ENCODE peak calls at places on chromosomes 4 and X, in seven cellular contexts. E is H9, U is IMR-90, I is trophoblast cell, A is neuronal stem cell, X is mesenchymal stem cell, B is H1. V is an unnamed sample.

GRCh38 chr4:26856906-26857277 is 3.7 kb upstream of the STIM2 start:
- DNase-seq in E (no peak), B (no peak), A (no peak), I (no peak), U (no peak), X (no peak), V (no peak)

GRCh38 chr4:44563496-44563895 is 87.9 kb downstream of the YIPF7 start:
- DNase-seq in B (no peak), U (no peak), A (no peak), X (no peak), I (no peak), E (no peak), V (no peak)

GRCh38 chrX:71930298-71930697 is 19.7 kb downstream of the NHSL2 start:
- DNase-seq in X (peak; percentile 24), U (no peak), A (no peak), B (no peak), I (no peak), E (no peak), V (no peak)

GRCh38 chr4:1250527-1250812 is 1.5 kb upstream of the CTBP1 start:
- DNase-seq in E (no peak), U (no peak), B (no peak), X (no peak), I (no peak), A (no peak), V (no peak)

GRCh38 chr4:168519576-168519975 is 22.7 kb downstream of the PALLD start:
- DNase-seq in B (no peak), A (no peak), U (no peak), I (no peak), X (no peak), E (no peak), V (no peak)

GRCh38 chrX:136754641-136755040 is 26.1 kb downstream of the ARHGEF6 start:
- DNase-seq in A (no peak), E (no peak), I (no peak), B (no peak), X (no peak), U (no peak), V (no peak)

GRCh38 chr4:54186371-54186770 is 42.7 kb upstream of the PDGFRA start:
- DNase-seq in I (peak; percentile 57), A (no peak), E (no peak), X (no peak), B (no peak), U (no peak), V (no peak)

GRCh38 chrX:10854594-10854993 is 234.2 kb upstream of the MID1 start:
- DNase-seq in A (no peak), U (no peak), I (no peak), B (no peak), X (no peak), E (no peak), V (peak; percentile 47)

GRCh38 chrX:41518841-41519220 is 71.7 kb downstream of the NYX start:
- DNase-seq in I (no peak), X (no peak), E (no peak), A (no peak), B (no peak), U (peak; percentile 49), V (no peak)

GRCh38 chr4:48237996-48238645 is 31.5 kb downstream of the TEC start:
- DNase-seq in I (no peak), B (no peak), A (no peak), E (no peak), X (no peak), U (peak; percentile 15), V (peak; percentile 19)

GRCh38 chr4:16627999-16628398 is 270.4 kb downstream of the LDB2 start:
- DNase-seq in B (no peak), U (peak; percentile 95), I (peak; percentile 17), A (no peak), E (no peak), X (peak; percentile 78), V (peak; percentile 62)

DNA sequence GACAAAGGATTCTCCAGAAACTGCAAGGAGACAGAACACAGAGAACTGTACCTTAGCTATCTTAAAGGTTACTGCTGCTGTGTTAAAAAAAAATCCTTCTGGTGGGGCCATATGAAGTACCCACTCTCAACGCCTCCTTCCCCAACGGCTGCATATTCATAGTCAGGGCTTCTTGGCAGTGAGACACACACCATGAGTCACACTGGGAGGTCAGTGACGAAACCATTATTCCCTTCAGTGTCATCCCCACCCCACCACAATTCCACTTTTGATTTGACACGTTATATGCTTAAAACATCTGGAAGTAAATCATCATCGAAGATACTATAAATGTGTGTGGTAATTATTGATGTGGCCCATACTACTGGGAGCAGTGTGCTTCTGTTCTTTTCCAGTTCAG is 271.5 kb downstream of the LDB2 start:
- DNase-seq in A (no peak), U (peak; percentile 98), I (peak; percentile 4), B (no peak), X (peak; percentile 95), E (no peak), V (peak; percentile 25)
- H3K4me2 ChIP-seq in A (no peak overlapping the region), U (peak overlapping the region; percentile 62), I (no peak overlapping the region), B (no peak overlapping the region), X (no peak overlapping the region), E (no peak overlapping the region), V (no peak overlapping the region)

GRCh38 chrX:115311666-115312065 is 22.2 kb downstream of the LUZP4 start:
- DNase-seq in X (peak; percentile 13), U (no peak), I (no peak), E (peak; percentile 93), A (no peak), B (peak; percentile 65), V (peak; percentile 87)
- H4K8ac ChIP-seq in X (peak overlapping the region; percentile 87), U (no peak overlapping the region), I (peak overlapping the region; percentile 77), E (no peak overlapping the region), A (peak overlapping the region; percentile 92), B (no peak overlapping the region), V (no peak overlapping the region)

GRCh38 chrX:129086802-129087201 is 436.5 kb downstream of the SMARCA1 start:
- DNase-seq in B (no peak), E (no peak), A (no peak), I (no peak), X (no peak), U (no peak), V (no peak)
- H3K4me2 ChIP-seq in B (no peak overlapping the region), E (no peak overlapping the region), A (no peak overlapping the region), I (no peak overlapping the region), X (no peak overlapping the region), U (no peak overlapping the region), V (no peak overlapping the region)

DNA sequence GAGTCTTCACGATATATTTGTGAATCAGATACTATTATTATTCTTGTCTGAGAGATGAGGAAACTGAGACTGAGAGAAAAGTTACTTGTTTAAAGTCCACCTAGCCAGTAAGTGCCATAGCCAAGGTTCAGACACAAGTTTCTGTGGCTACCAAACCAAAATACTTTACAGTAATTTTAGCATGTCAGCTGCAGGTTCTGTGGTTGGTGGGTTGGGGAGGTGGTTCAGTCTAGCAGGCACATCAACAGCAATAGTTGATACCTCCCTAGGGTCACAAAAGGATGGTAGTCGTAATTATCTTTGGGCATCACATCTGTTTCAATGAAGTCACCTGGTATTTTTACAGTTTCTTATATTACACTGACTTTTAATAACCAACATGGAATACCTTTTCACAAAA is 35.6 kb upstream of the EDA2R start:
- DNase-seq in X (no peak), U (no peak), E (no peak), I (no peak), B (no peak), A (no peak), V (no peak)
- H4K8ac ChIP-seq in X (no peak overlapping the region), U (no peak overlapping the region), E (no peak overlapping the region), I (no peak overlapping the region), B (no peak overlapping the region), A (no peak overlapping the region), V (no peak overlapping the region)

GRCh38 chr4:162912482-162912881 is 254.2 kb downstream of the NAF1 start:
- DNase-seq in X (no peak), B (no peak), U (no peak), I (no peak), A (no peak), E (no peak), V (no peak)

GRCh38 chr4:162911349-162911748 is 255.3 kb downstream of the NAF1 start:
- DNase-seq in X (no peak), I (no peak), A (no peak), U (no peak), E (no peak), B (no peak), V (no peak)

DNA sequence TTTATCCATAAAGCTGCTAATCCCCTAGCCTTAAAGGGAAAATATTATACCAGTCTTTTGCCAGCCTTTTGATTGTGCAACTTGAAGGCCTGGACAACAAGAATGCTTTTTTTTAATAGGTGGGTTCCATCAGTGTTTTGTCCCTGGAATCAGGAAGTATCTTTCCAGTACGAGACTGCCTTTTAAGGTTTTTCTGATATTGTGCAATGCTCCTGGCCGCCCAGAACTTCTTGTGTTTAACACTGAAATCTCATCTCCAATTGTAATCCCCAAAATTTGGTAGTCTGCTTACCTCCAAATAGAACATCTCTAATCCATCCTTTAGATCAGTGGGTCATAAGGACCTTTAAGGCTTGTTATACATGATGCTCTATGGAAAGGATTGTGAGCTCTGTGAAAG is 256.7 kb downstream of the NAF1 start:
- DNase-seq in E (no peak), B (no peak), U (no peak), X (no peak), A (no peak), I (no peak), V (no peak)
- H3K4me2 ChIP-seq in E (no peak overlapping the region), B (no peak overlapping the region), U (no peak overlapping the region), X (no peak overlapping the region), A (no peak overlapping the region), I (no peak overlapping the region), V (no peak overlapping the region)

DNA sequence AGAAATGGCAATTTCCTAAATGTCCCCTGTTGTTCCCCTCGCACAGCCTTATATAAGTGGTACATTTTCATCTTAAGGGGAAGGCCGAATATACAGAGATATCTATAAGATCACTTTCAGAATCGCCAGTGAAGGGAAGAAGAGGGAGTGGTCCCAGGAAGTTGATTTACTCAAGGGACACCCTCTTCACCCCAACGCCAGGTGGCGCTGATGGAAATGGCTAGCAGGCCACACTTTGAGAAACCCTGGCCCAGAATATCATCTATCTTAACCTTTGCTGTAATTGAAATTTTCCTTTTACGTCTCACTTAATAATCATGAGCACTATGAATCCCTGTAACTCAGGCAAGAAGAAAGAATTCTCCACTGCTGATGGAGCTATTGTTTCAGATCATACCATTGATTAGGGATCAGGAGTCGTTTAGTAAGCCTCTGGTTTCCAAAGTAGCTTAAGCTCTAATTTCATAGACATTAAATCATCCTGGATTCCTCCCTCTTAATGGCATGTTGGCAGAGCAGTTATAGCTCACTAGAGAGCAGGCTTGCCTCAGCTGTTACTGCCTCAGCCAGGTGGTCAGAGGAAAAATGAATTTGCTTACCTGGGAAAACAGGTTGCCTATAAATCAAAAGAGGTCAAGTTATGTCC is 941.3 kb upstream of the TENM3 start:
- DNase-seq in B (peak; percentile 69), I (peak; percentile 15), A (no peak), U (peak; percentile 43), E (peak; percentile 57), X (no peak), V (peak; percentile 73)
- H4K8ac ChIP-seq in B (no peak overlapping the region), I (no peak overlapping the region), A (no peak overlapping the region), U (no peak overlapping the region), E (no peak overlapping the region), X (no peak overlapping the region), V (no peak overlapping the region)